ENCODE peak calls at places on chromosomes 11 and 22, in six cellular contexts. J is iPS-NIHi11, C is erythroblast, B is GM12865, N is midbrain, S is nucleus accumbens. W is an unnamed sample.

GRCh38 chr11:60169264-60169915 is 13.5 kb downstream of the MS4A6A start:
- DNase-seq in J (no peak), C (peak), B (peak), N (no peak), S (no peak), W (no peak)

GRCh38 chr11:65420506-65421203 is 1.9 kb upstream of the NEAT1 start:
- DNase-seq in J (no peak), C (peak), B (no peak), N (no peak), S (no peak), W (no peak)

GRCh38 chr11:60914620-60915249 is 777 bp downstream of the TMEM109 start:
- DNase-seq in J (no peak), C (peak), B (peak), N (no peak), S (no peak), W (no peak)

GRCh38 chr11:35158371-35159081 is 19.6 kb downstream of the CD44 start:
- DNase-seq in J (no peak), C (no peak), B (no peak), N (peak), S (no peak), W (peak)

GRCh38 chr11:88414385-88414861 is 76.9 kb upstream of the CTSC start:
- DNase-seq in J (peak), C (peak), B (no peak), N (peak), S (no peak), W (peak)

GRCh38 chr11:129947474-129947873 is 52.1 kb upstream of the NFRKB start:
- DNase-seq in J (peak), C (no peak), B (no peak), N (no peak), S (no peak), W (no peak)

GRCh38 chr11:9726313-9727022 is 62.6 kb downstream of the SWAP70 start:
- DNase-seq in J (no peak), C (no peak), B (peak), N (no peak), S (no peak), W (no peak)

GRCh38 chr11:134623711-134624110 is 211.7 kb upstream of the B3GAT1 start:
- DNase-seq in J (no peak), C (no peak), B (no peak), N (no peak), S (no peak), W (no peak)

GRCh38 chr22:39915295-39915726 is 14.4 kb downstream of the GRAP2 start:
- DNase-seq in J (no peak), C (peak), B (no peak), N (no peak), S (no peak), W (no peak)

GRCh38 chr11:100726709-100727108 is 39.6 kb downstream of the ARHGAP42 start:
- DNase-seq in J (no peak), C (no peak), B (no peak), N (no peak), S (no peak), W (no peak)

GRCh38 chr11:74770456-74770855 is 21.8 kb downstream of the RNF169 start:
- DNase-seq in J (no peak), C (no peak), B (peak), N (no peak), S (no peak), W (no peak)

GRCh38 chr22:35156945-35157344 is 91.0 kb downstream of the ISX start:
- DNase-seq in J (no peak), C (no peak), B (no peak), N (no peak), S (no peak), W (no peak)

GRCh38 chr22:19289475-19290161 is 1.9 kb downstream of the CLTCL1 start:
- DNase-seq in J (no peak), C (no peak), B (no peak), N (no peak), S (no peak), W (no peak)